ENCODE peak calls at places on chromosomes 4 and X, in eight cellular contexts. One of them, this sample, is unnamed.

GRCh38 chrX:116111497-116111896 is 59.0 kb upstream of the AGTR2 start:
- DNase-seq in heart left ventricle: no peak
- DNase-seq in IMR-90: no peak
- DNase-seq in vagina: no peak
- DNase-seq in stomach: no peak
- DNase-seq in esophagus squamous epithelium: no peak
- DNase-seq in sigmoid colon: no peak
- DNase-seq in tibial nerve: no peak
- DNase-seq in this sample: no peak

GRCh38 chr4:183571350-183572076 is 66.7 kb downstream of the ING2 start:
- DNase-seq in heart left ventricle: no peak
- DNase-seq in IMR-90: peak; percentile 52
- DNase-seq in vagina: no peak
- DNase-seq in stomach: peak; percentile 74
- DNase-seq in esophagus squamous epithelium: no peak
- DNase-seq in sigmoid colon: no peak
- DNase-seq in tibial nerve: no peak
- DNase-seq in this sample: peak; percentile 28

GRCh38 chr4:140738111-140738510 is 18.1 kb downstream of the TBC1D9 start:
- DNase-seq in heart left ventricle: no peak
- DNase-seq in IMR-90: no peak
- DNase-seq in vagina: no peak
- DNase-seq in stomach: no peak
- DNase-seq in esophagus squamous epithelium: no peak
- DNase-seq in sigmoid colon: no peak
- DNase-seq in tibial nerve: no peak
- DNase-seq in this sample: no peak

GRCh38 chr4:55184600-55185523 is 59.5 kb upstream of the KDR start:
- DNase-seq in heart left ventricle: no peak
- DNase-seq in IMR-90: peak; percentile 66
- DNase-seq in vagina: no peak
- DNase-seq in stomach: peak; percentile 29
- DNase-seq in esophagus squamous epithelium: no peak
- DNase-seq in sigmoid colon: no peak
- DNase-seq in tibial nerve: peak; percentile 8
- DNase-seq in this sample: peak; percentile 25

GRCh38 chr4:94551616-94552564 is 100.1 kb downstream of the PDLIM5 start:
- DNase-seq in heart left ventricle: no peak
- DNase-seq in IMR-90: peak; percentile 45
- DNase-seq in vagina: no peak
- DNase-seq in stomach: no peak
- DNase-seq in esophagus squamous epithelium: no peak
- DNase-seq in sigmoid colon: no peak
- DNase-seq in tibial nerve: no peak
- DNase-seq in this sample: no peak

GRCh38 chr4:72375050-72375736 is 193.8 kb downstream of the ADAMTS3 start:
- DNase-seq in heart left ventricle: no peak
- DNase-seq in IMR-90: peak; percentile 69
- DNase-seq in vagina: no peak
- DNase-seq in stomach: no peak
- DNase-seq in esophagus squamous epithelium: no peak
- DNase-seq in sigmoid colon: no peak
- DNase-seq in tibial nerve: no peak
- DNase-seq in this sample: no peak

GRCh38 chrX:70434914-70435586 is 9.6 kb upstream of the DLG3 start:
- DNase-seq in heart left ventricle: peak; percentile 66
- DNase-seq in IMR-90: peak; percentile 48
- DNase-seq in vagina: no peak
- DNase-seq in stomach: peak; percentile 24
- DNase-seq in esophagus squamous epithelium: no peak
- DNase-seq in sigmoid colon: no peak
- DNase-seq in tibial nerve: no peak
- DNase-seq in this sample: peak; percentile 84

GRCh38 chr4:38784141-38784540 is 1.4 kb upstream of the TLR10 start:
- DNase-seq in heart left ventricle: no peak
- DNase-seq in IMR-90: no peak
- DNase-seq in vagina: no peak
- DNase-seq in stomach: no peak
- DNase-seq in esophagus squamous epithelium: no peak
- DNase-seq in sigmoid colon: no peak
- DNase-seq in tibial nerve: no peak
- DNase-seq in this sample: no peak

GRCh38 chr4:155590751-155591150 is 75.9 kb upstream of the GUCY1A1 start:
- DNase-seq in heart left ventricle: no peak
- DNase-seq in IMR-90: no peak
- DNase-seq in vagina: no peak
- DNase-seq in stomach: no peak
- DNase-seq in esophagus squamous epithelium: no peak
- DNase-seq in sigmoid colon: peak; percentile 86
- DNase-seq in tibial nerve: no peak
- DNase-seq in this sample: no peak

GRCh38 chrX:8084023-8084422 is 87.0 kb downstream of the VCX2 start:
- DNase-seq in heart left ventricle: no peak
- DNase-seq in IMR-90: peak; percentile 37
- DNase-seq in vagina: no peak
- DNase-seq in stomach: no peak
- DNase-seq in esophagus squamous epithelium: no peak
- DNase-seq in sigmoid colon: no peak
- DNase-seq in tibial nerve: no peak
- DNase-seq in this sample: no peak

GRCh38 chr4:6188687-6189305 is 11.6 kb downstream of the JAKMIP1 start:
- DNase-seq in heart left ventricle: no peak
- DNase-seq in IMR-90: no peak
- DNase-seq in vagina: no peak
- DNase-seq in stomach: no peak
- DNase-seq in esophagus squamous epithelium: no peak
- DNase-seq in sigmoid colon: no peak
- DNase-seq in tibial nerve: no peak
- DNase-seq in this sample: no peak

GRCh38 chrX:139126493-139126892 is 404.0 kb upstream of the F9 start:
- DNase-seq in heart left ventricle: no peak
- DNase-seq in IMR-90: no peak
- DNase-seq in vagina: no peak
- DNase-seq in stomach: peak; percentile 57
- DNase-seq in esophagus squamous epithelium: no peak
- DNase-seq in sigmoid colon: no peak
- DNase-seq in tibial nerve: no peak
- DNase-seq in this sample: no peak

GRCh38 chr4:159698336-159698735 is 595.5 kb downstream of the RAPGEF2 start:
- DNase-seq in heart left ventricle: no peak
- DNase-seq in IMR-90: no peak
- DNase-seq in vagina: no peak
- DNase-seq in stomach: no peak
- DNase-seq in esophagus squamous epithelium: no peak
- DNase-seq in sigmoid colon: no peak
- DNase-seq in tibial nerve: no peak
- DNase-seq in this sample: no peak

GRCh38 chr4:186623546-186623945 is 68.2 kb upstream of the MTNR1A start:
- DNase-seq in heart left ventricle: no peak
- DNase-seq in IMR-90: no peak
- DNase-seq in vagina: no peak
- DNase-seq in stomach: no peak
- DNase-seq in esophagus squamous epithelium: no peak
- DNase-seq in sigmoid colon: no peak
- DNase-seq in tibial nerve: no peak
- DNase-seq in this sample: no peak
- H3K4me3 ChIP-seq in heart left ventricle: no peak overlapping the region
- H3K4me3 ChIP-seq in IMR-90: no peak overlapping the region
- H3K4me3 ChIP-seq in vagina: no peak overlapping the region
- H3K4me3 ChIP-seq in stomach: no peak overlapping the region
- H3K4me3 ChIP-seq in esophagus squamous epithelium: no peak overlapping the region
- H3K4me3 ChIP-seq in sigmoid colon: no peak overlapping the region
- H3K4me3 ChIP-seq in tibial nerve: no peak overlapping the region
- H3K4me3 ChIP-seq in this sample: no peak overlapping the region

GRCh38 chr4:1720163-1720983 is 750 bp downstream of the TMEM129 start:
- DNase-seq in heart left ventricle: peak; percentile 47
- DNase-seq in IMR-90: peak; percentile 28
- DNase-seq in vagina: no peak
- DNase-seq in stomach: peak; percentile 58
- DNase-seq in esophagus squamous epithelium: no peak
- DNase-seq in sigmoid colon: no peak
- DNase-seq in tibial nerve: no peak
- DNase-seq in this sample: no peak
- TF ChIP-seq CTCF in heart left ventricle: no peak
- TF ChIP-seq CTCF in IMR-90: no peak
- TF ChIP-seq CTCF in vagina: no peak
- TF ChIP-seq CTCF in stomach: no peak
- TF ChIP-seq CTCF in esophagus squamous epithelium: no peak
- TF ChIP-seq CTCF in sigmoid colon: no peak
- TF ChIP-seq CTCF in tibial nerve: no peak
- TF ChIP-seq CTCF in this sample: no peak

GRCh38 chr4:108825737-108826136 is 62.9 kb upstream of the ETNPPL start:
- DNase-seq in heart left ventricle: no peak
- DNase-seq in IMR-90: no peak
- DNase-seq in vagina: no peak
- DNase-seq in stomach: no peak
- DNase-seq in esophagus squamous epithelium: no peak
- DNase-seq in sigmoid colon: no peak
- DNase-seq in tibial nerve: no peak
- DNase-seq in this sample: no peak

DNA sequence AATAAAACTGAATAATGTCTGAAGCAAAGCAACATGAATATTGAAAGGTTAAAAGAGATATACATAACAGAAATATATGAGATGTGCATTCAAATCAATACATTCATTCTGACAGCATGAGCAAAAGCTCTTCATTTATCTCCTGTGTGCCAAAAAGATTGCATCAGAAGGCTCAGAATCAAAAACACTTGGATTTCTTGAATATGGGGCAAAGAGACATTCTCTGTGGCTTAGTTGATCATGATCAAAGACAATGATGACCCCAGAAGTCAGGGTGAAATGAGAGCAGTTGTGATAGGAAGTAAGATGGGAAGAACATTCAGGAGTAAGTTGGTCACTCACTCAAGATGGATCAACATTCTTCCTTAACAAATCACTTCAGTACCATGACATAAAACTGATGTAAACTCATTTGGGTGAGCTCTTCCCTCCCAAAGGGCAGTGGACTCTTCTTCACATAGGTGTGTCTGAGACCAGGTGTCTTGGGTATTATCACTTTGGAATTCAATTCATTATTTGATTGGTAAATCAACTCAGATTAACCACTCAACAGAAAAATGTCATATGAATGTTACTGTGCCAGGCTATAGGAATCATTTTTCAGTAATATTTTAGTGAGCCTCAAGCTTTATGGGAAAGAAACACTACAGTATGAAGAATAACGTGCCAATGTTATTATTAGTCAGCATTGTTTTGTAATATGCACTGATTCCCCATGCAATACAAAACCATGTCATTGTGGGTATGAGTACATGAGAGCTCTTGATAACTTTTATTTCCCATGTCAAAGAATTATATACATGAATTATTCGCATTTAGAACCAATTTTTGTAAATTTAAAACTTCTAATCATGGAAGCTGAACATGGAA is 58.4 kb upstream of the ETNPPL start:
- DNase-seq in heart left ventricle: no peak
- DNase-seq in IMR-90: no peak
- DNase-seq in vagina: no peak
- DNase-seq in stomach: no peak
- DNase-seq in esophagus squamous epithelium: no peak
- DNase-seq in sigmoid colon: no peak
- DNase-seq in tibial nerve: no peak
- DNase-seq in this sample: no peak
- TF ChIP-seq POLR2A in heart left ventricle: no peak
- TF ChIP-seq POLR2A in IMR-90: no peak
- TF ChIP-seq POLR2A in vagina: no peak
- TF ChIP-seq POLR2A in stomach: no peak
- TF ChIP-seq POLR2A in esophagus squamous epithelium: no peak
- TF ChIP-seq POLR2A in sigmoid colon: no peak
- TF ChIP-seq POLR2A in tibial nerve: no peak
- TF ChIP-seq POLR2A in this sample: no peak

GRCh38 chrX:13690836-13691235 is 1.9 kb downstream of the RAB9A start:
- DNase-seq in heart left ventricle: no peak
- DNase-seq in IMR-90: no peak
- DNase-seq in vagina: no peak
- DNase-seq in stomach: no peak
- DNase-seq in esophagus squamous epithelium: no peak
- DNase-seq in sigmoid colon: no peak
- DNase-seq in tibial nerve: no peak
- DNase-seq in this sample: no peak
- H3K4me3 ChIP-seq in heart left ventricle: peak overlapping the region; percentile 79
- H3K4me3 ChIP-seq in IMR-90: peak overlapping the region; percentile 86
- H3K4me3 ChIP-seq in vagina: peak overlapping the region; percentile 60
- H3K4me3 ChIP-seq in stomach: peak overlapping the region; percentile 73
- H3K4me3 ChIP-seq in esophagus squamous epithelium: peak overlapping the region; percentile 79
- H3K4me3 ChIP-seq in sigmoid colon: peak overlapping the region; percentile 66
- H3K4me3 ChIP-seq in tibial nerve: no peak overlapping the region
- H3K4me3 ChIP-seq in this sample: no peak overlapping the region

GRCh38 chr4:186557486-186557885 is 2.1 kb upstream of the MTNR1A start:
- DNase-seq in heart left ventricle: no peak
- DNase-seq in IMR-90: peak; percentile 45
- DNase-seq in vagina: no peak
- DNase-seq in stomach: no peak
- DNase-seq in esophagus squamous epithelium: no peak
- DNase-seq in sigmoid colon: no peak
- DNase-seq in tibial nerve: no peak
- DNase-seq in this sample: no peak
- TF ChIP-seq CTCF in heart left ventricle: no peak
- TF ChIP-seq CTCF in IMR-90: no peak
- TF ChIP-seq CTCF in vagina: no peak
- TF ChIP-seq CTCF in stomach: no peak
- TF ChIP-seq CTCF in esophagus squamous epithelium: no peak
- TF ChIP-seq CTCF in sigmoid colon: no peak
- TF ChIP-seq CTCF in tibial nerve: no peak
- TF ChIP-seq CTCF in this sample: no peak

DNA sequence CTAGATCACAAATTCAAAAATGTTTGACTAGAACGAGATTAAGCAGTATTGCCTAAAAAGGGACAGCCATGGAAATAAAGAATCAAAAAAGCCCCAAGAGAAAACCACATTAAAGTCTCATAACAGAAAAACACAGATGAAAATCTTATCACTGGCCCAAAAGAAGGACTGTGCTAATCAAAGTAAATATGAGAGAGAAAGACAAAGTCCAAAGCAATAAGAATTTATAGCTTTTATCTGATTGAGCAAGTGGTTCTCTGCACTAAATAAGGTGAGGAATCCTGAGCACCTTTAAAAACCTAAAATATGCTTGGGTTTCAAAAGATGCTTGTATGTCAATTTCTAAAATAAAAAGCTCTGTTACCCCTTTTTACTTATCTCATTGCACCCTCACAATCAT is 409.3 kb downstream of the GASK1B start:
- DNase-seq in heart left ventricle: no peak
- DNase-seq in IMR-90: no peak
- DNase-seq in vagina: no peak
- DNase-seq in stomach: no peak
- DNase-seq in esophagus squamous epithelium: no peak
- DNase-seq in sigmoid colon: no peak
- DNase-seq in tibial nerve: no peak
- DNase-seq in this sample: no peak
- TF ChIP-seq POLR2A in heart left ventricle: no peak
- TF ChIP-seq POLR2A in IMR-90: no peak
- TF ChIP-seq POLR2A in vagina: no peak
- TF ChIP-seq POLR2A in stomach: no peak
- TF ChIP-seq POLR2A in esophagus squamous epithelium: no peak
- TF ChIP-seq POLR2A in sigmoid colon: no peak
- TF ChIP-seq POLR2A in tibial nerve: no peak
- TF ChIP-seq POLR2A in this sample: no peak

This sample was measured in lower leg skin.